ENCODE peak calls at places on chromosome 6, in ten cellular contexts. W is GM12891, U is neural crest cell, J is NCI-H748 treated with DMSO at 0.1 percent for 48 hours, T is AML-193, E is right atrium auricular region, R is NCI-H1105, D is iPS-NIHi11, H is B cell, Y is colonic mucosa. L is an unnamed sample.

GRCh38 chr6:143860111-143860510 is 4.2 kb upstream of the ZC2HC1B start:
- DNase-seq in W (no peak), U (no peak), J (no peak), T (no peak), E (no peak), R (no peak), D (no peak), H (no peak), Y (no peak), L (no peak)

GRCh38 chr6:158752613-158753012 is 66.6 kb downstream of the EZR start:
- DNase-seq in W (no peak), U (no peak), J (peak), T (no peak), E (no peak), R (peak), D (peak), H (no peak), Y (no peak), L (peak)

GRCh38 chr6:17278289-17279061 is 2.7 kb upstream of the RBM24 start:
- DNase-seq in W (no peak), U (no peak), J (no peak), T (no peak), E (no peak), R (no peak), D (no peak), H (no peak), Y (no peak), L (no peak)

GRCh38 chr6:132084811-132085509 is 133.8 kb upstream of the CCN2 start:
- DNase-seq in W (peak), U (no peak), J (no peak), T (no peak), E (no peak), R (no peak), D (no peak), H (no peak), Y (no peak), L (no peak)

GRCh38 chr6:169384291-169384690 is 130.6 kb upstream of the THBS2 start:
- DNase-seq in W (no peak), U (no peak), J (no peak), T (no peak), E (peak), R (no peak), D (no peak), H (no peak), Y (no peak), L (no peak)

GRCh38 chr6:125299257-125299656 is 2.5 kb downstream of the HDDC2 start:
- DNase-seq in W (no peak), U (no peak), J (no peak), T (peak), E (no peak), R (no peak), D (no peak), H (no peak), Y (no peak), L (no peak)

GRCh38 chr6:123901441-123901840 is 97.8 kb downstream of the NKAIN2 start:
- DNase-seq in W (no peak), U (no peak), J (no peak), T (no peak), E (no peak), R (no peak), D (no peak), H (no peak), Y (no peak), L (no peak)

GRCh38 chr6:105711216-105711615 is 308.3 kb upstream of the PREP start:
- DNase-seq in W (no peak), U (no peak), J (no peak), T (no peak), E (no peak), R (no peak), D (no peak), H (no peak), Y (no peak), L (no peak)

GRCh38 chr6:13767121-13767794 is 47.1 kb downstream of the MCUR1 start:
- DNase-seq in W (no peak), U (no peak), J (no peak), T (no peak), E (peak), R (no peak), D (peak), H (no peak), Y (peak), L (peak)